ENCODE peak calls at places on chromosomes 5 and 9, in four cellular contexts. L is B cell, D is gastrocnemius medialis, E is HFF-Myc. K is an unnamed sample.

GRCh38 chr5:180291234-180291940 is 496 bp downstream of the MAPK9 start:
- DNase-seq in L (no peak), D (no peak), E (no peak), K (no peak)

GRCh38 chr9:124342946-124343485 is 72.2 kb downstream of the PSMB7 start:
- DNase-seq in L (peak; percentile 25), D (peak; percentile 74), E (peak; percentile 75), K (peak; percentile 75)

GRCh38 chr5:116360008-116360853 is 214.4 kb downstream of the SEMA6A start:
- DNase-seq in L (no peak), D (peak; percentile 79), E (peak; percentile 16), K (peak; percentile 19)

GRCh38 chr9:127131871-127132270 is 9.4 kb upstream of the ANGPTL2 start:
- DNase-seq in L (no peak), D (no peak), E (no peak), K (no peak)

GRCh38 chr5:69444127-69444754 is 29.3 kb downstream of the MARVELD2 start:
- DNase-seq in L (no peak), D (no peak), E (no peak), K (no peak)

GRCh38 chr9:94084314-94084713 is at the start of gene PTPDC1:
- DNase-seq in L (no peak), D (no peak), E (no peak), K (peak; percentile 73)

GRCh38 chr9:125889524-125890473 is 142.6 kb downstream of the PBX3 start:
- DNase-seq in L (peak; percentile 85), D (no peak), E (no peak), K (no peak)

GRCh38 chr5:132876020-132876759 is 2.7 kb downstream of the LEAP2 start:
- DNase-seq in L (no peak), D (no peak), E (no peak), K (no peak)

GRCh38 chr5:57950616-57951228 is 468.1 kb upstream of the ACTBL2 start:
- DNase-seq in L (no peak), D (no peak), E (no peak), K (no peak)

GRCh38 chr9:14236586-14236985 is 77.4 kb downstream of the NFIB start:
- DNase-seq in L (no peak), D (no peak), E (no peak), K (no peak)

GRCh38 chr9:33159760-33160127 is 7.4 kb downstream of the B4GALT1 start:
- DNase-seq in L (no peak), D (no peak), E (no peak), K (no peak)

GRCh38 chr5:82405166-82405565 is 127.0 kb upstream of the RPS23 start:
- DNase-seq in L (no peak), D (no peak), E (no peak), K (no peak)

GRCh38 chr5:173324115-173325001 is 3.9 kb downstream of the STC2 start:
- DNase-seq in L (no peak), D (no peak), E (peak; percentile 92), K (peak; percentile 91)

GRCh38 chr5:141623197-141623596 is 4.4 kb upstream of the DIAPH1 start:
- DNase-seq in L (peak; percentile 60), D (no peak), E (no peak), K (no peak)

GRCh38 chr5:64775288-64775687 is 6.6 kb downstream of the CWC27 start:
- DNase-seq in L (no peak), D (no peak), E (no peak), K (no peak)

GRCh38 chr5:6636293-6636692 is 3.1 kb downstream of the SRD5A1 start:
- DNase-seq in L (no peak), D (no peak), E (no peak), K (no peak)

GRCh38 chr5:116632890-116633289 is 58.3 kb upstream of the SEMA6A start:
- DNase-seq in L (no peak), D (no peak), E (no peak), K (no peak)

GRCh38 chr5:96492654-96493053 is 59.6 kb upstream of the PCSK1 start:
- DNase-seq in L (no peak), D (no peak), E (no peak), K (no peak)

GRCh38 chr9:4572184-4572826 is 82.0 kb downstream of the SLC1A1 start:
- DNase-seq in L (no peak), D (no peak), E (no peak), K (no peak)

GRCh38 chr5:41973087-41973486 is 48.0 kb downstream of the FBXO4 start:
- DNase-seq in L (no peak), D (no peak), E (no peak), K (no peak)

GRCh38 chr9:112500842-112501241 is 14.2 kb downstream of the KIAA1958 start:
- DNase-seq in L (no peak), D (no peak), E (no peak), K (no peak)

GRCh38 chr5:142356318-142356715 is 31.5 kb upstream of the SPRY4 start:
- DNase-seq in L (no peak), D (no peak), E (peak; percentile 82), K (peak; percentile 57)

GRCh38 chr5:139683295-139684271 is 35.4 kb downstream of the CXXC5 start:
- DNase-seq in L (no peak), D (no peak), E (no peak), K (no peak)

GRCh38 chr9:122888480-122888879 is 16.7 kb downstream of the RC3H2 start:
- DNase-seq in L (no peak), D (no peak), E (no peak), K (no peak)

GRCh38 chr5:33227247-33227646 is 213.5 kb upstream of the TARS1 start:
- DNase-seq in L (no peak), D (no peak), E (no peak), K (no peak)

GRCh38 chr9:113398796-113399195 is 2.3 kb downstream of the ALAD start:
- DNase-seq in L (no peak), D (no peak), E (no peak), K (no peak)

GRCh38 chr9:16191691-16192402 is 639.0 kb downstream of the CCDC171 start:
- DNase-seq in L (no peak), D (peak; percentile 28), E (peak; percentile 44), K (peak; percentile 56)

GRCh38 chr5:33854733-33855151 is 37.0 kb downstream of the ADAMTS12 start:
- DNase-seq in L (no peak), D (no peak), E (no peak), K (no peak)

GRCh38 chr5:6291961-6292360 is 86.4 kb downstream of the MED10 start:
- DNase-seq in L (no peak), D (no peak), E (no peak), K (no peak)

GRCh38 chr9:34644766-34645314 is 1.6 kb upstream of the GALT start:
- DNase-seq in L (no peak), D (no peak), E (no peak), K (no peak)

GRCh38 chr9:34647651-34648050 is 1.2 kb downstream of the GALT start:
- DNase-seq in L (no peak), D (no peak), E (no peak), K (no peak)

GRCh38 chr9:34648673-34649072 is 2.2 kb downstream of the GALT start:
- DNase-seq in L (no peak), D (no peak), E (no peak), K (no peak)

GRCh38 chr9:34647084-34647403 is 569 bp downstream of the GALT start:
- DNase-seq in L (no peak), D (no peak), E (no peak), K (no peak)

GRCh38 chr9:34646211-34647083 is at the start of gene GALT:
- DNase-seq in L (peak; percentile 99), D (peak; percentile 85), E (no peak), K (peak; percentile 45)
- TF ChIP-seq CTCF in L (peak; percentile 62), D (peak; percentile 15), E (peak; percentile 45), K (peak; percentile 66)

DNA sequence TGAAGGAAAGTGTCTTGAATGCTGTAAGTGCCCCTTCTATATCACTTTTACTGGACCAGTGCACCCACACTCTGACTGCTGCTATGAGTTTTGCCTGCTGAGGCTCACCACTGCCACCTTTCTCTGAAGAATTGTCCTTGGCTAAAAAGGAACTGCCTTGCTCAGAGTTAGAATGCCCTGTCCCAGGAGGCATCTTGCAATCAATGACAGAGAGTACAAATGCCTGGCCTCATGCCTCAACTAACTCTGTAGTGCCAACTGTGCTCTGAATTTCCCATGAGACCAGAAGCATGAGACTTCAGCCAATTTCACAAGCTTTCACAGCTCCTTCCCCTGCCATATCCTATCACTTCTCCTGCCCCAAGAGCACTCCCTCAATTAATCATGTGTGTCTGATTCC is 569.7 kb downstream of the ZNF608 start:
- DNase-seq in L (no peak), D (peak; percentile 16), E (no peak), K (no peak)
- TF ChIP-seq CTCF in L (no peak), D (no peak), E (no peak), K (peak; percentile 2)

GRCh38 chr5:7764452-7764851 is 86.5 kb downstream of the CFAP90 start:
- DNase-seq in L (no peak), D (no peak), E (no peak), K (no peak)

GRCh38 chr5:7759257-7759871 is 91.6 kb downstream of the CFAP90 start:
- DNase-seq in L (no peak), D (no peak), E (peak; percentile 10), K (no peak)

GRCh38 chr5:7763621-7764072 is 87.3 kb downstream of the CFAP90 start:
- DNase-seq in L (no peak), D (peak; percentile 74), E (no peak), K (no peak)

GRCh38 chr5:7759951-7760580 is 90.9 kb downstream of the CFAP90 start:
- DNase-seq in L (no peak), D (peak; percentile 30), E (no peak), K (no peak)

DNA sequence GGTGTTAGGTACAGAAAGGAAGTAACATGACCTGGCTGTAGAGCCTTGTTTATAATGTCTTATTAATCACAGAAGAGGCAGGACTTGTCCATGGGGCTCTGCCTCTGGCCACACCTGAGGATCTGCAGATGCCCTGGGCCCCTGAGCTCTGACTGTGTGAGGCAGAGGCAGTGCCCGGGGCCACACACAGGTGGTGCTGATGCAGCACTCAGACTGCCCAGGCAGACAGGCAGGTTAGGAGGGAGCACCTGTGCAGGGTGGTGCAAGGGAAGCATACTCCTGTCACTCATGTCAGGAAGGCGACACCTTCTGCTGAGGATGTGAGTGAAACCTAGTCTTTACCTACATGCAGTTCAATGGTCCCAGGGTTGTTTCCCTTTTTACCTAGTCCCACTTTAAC is 88.7 kb downstream of the CFAP90 start:
- DNase-seq in L (no peak), D (no peak), E (no peak), K (no peak)
- TF ChIP-seq CTCF in L (no peak), D (no peak), E (no peak), K (no peak)

GRCh38 chr5:17436766-17437221 is 61.2 kb upstream of the TAF11L2 start:
- DNase-seq in L (peak; percentile 26), D (no peak), E (no peak), K (no peak)
- TF ChIP-seq CTCF in L (no peak), D (no peak), E (no peak), K (no peak)

GRCh38 chr9:89604463-89605180 is at the start of gene GADD45G:
- DNase-seq in L (peak; percentile 91), D (peak; percentile 82), E (peak; percentile 30), K (peak; percentile 48)
- TF ChIP-seq CTCF in L (no peak), D (no peak), E (no peak), K (no peak)

DNA sequence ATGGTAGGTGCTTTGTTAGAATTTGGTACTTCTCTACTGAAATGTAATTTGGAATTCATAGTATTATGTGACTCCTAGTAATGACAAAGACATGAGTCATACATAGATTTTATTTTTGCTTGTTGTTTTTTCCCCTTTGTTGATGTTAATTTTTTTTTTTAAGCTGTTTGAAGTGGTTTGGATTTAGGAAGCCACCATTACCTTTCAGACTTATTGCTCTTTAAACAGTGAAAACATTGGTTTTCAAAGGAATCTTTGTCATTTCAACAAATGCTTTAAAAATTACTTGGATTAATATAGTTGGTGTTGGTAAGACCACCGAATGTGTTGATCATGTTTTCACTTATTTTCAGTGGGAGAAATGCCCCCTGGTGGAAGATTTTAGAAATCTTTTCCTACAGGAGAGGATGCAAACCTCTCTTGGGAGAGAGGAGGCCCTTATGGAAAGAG is 170.1 kb upstream of the PITX1 start:
- DNase-seq in L (no peak), D (no peak), E (no peak), K (no peak)
- TF ChIP-seq CTCF in L (peak; percentile 7), D (no peak), E (peak; percentile 43), K (peak; percentile 31)